ENCODE peak calls at places on chromosomes 7 and 10, in five cellular contexts. K is AG09309, R is upper lobe of right lung, Y is HFF-Myc, E is fibroblast of mammary gland. M is an unnamed sample.

GRCh38 chr10:70759769-70760168 is 25.4 kb downstream of the TBATA start:
- DNase-seq in Y (no peak), K (no peak), E (peak), R (peak), M (no peak)

GRCh38 chr10:96402417-96403305 is 43.9 kb upstream of the OPALIN start:
- DNase-seq in E (no peak), R (no peak), Y (no peak), K (no peak), M (no peak)

GRCh38 chr10:17454181-17454800 is at the start of gene ST8SIA6:
- DNase-seq in R (peak), Y (no peak), E (peak), K (no peak), M (no peak)

GRCh38 chr7:7640221-7641128 is at the start of gene UMAD1:
- DNase-seq in K (peak), R (peak), Y (peak), E (peak), M (peak)

GRCh38 chr10:42638821-42639270 is 476 bp upstream of the ZNF33B start:
- DNase-seq in E (no peak), K (no peak), R (no peak), Y (no peak), M (no peak)

GRCh38 chr7:148697950-148698396 is 730 bp upstream of the CUL1 start:
- DNase-seq in E (no peak), Y (no peak), R (no peak), K (no peak), M (no peak)

GRCh38 chr10:31358688-31359330 is 39.8 kb downstream of the ZEB1 start:
- DNase-seq in K (no peak), E (peak), R (no peak), Y (no peak), M (no peak)

GRCh38 chr10:1024103-1024502 is 1.6 kb downstream of the IDI2 start:
- DNase-seq in E (no peak), R (no peak), Y (no peak), K (no peak), M (no peak)

GRCh38 chr10:78194539-78195402 is 161.1 kb downstream of the RPS24 start:
- DNase-seq in K (no peak), Y (no peak), R (no peak), E (peak), M (no peak)
- TF ChIP-seq CTCF in K (no peak), Y (no peak), R (no peak), E (no peak), M (no peak)

GRCh38 chr10:58514102-58514472 is 1.4 kb downstream of the BICC1 start:
- DNase-seq in E (peak), K (no peak), R (no peak), Y (no peak), M (no peak)

GRCh38 chr10:58513189-58514101 is 773 bp downstream of the BICC1 start:
- DNase-seq in K (peak), E (peak), R (peak), Y (peak), M (no peak)

GRCh38 chr10:58516118-58516517 is 3.4 kb downstream of the BICC1 start:
- DNase-seq in Y (no peak), K (no peak), E (peak), R (no peak), M (peak)

GRCh38 chr10:58517071-58517470 is 4.4 kb downstream of the BICC1 start:
- DNase-seq in R (no peak), Y (no peak), K (no peak), E (no peak), M (peak)

DNA sequence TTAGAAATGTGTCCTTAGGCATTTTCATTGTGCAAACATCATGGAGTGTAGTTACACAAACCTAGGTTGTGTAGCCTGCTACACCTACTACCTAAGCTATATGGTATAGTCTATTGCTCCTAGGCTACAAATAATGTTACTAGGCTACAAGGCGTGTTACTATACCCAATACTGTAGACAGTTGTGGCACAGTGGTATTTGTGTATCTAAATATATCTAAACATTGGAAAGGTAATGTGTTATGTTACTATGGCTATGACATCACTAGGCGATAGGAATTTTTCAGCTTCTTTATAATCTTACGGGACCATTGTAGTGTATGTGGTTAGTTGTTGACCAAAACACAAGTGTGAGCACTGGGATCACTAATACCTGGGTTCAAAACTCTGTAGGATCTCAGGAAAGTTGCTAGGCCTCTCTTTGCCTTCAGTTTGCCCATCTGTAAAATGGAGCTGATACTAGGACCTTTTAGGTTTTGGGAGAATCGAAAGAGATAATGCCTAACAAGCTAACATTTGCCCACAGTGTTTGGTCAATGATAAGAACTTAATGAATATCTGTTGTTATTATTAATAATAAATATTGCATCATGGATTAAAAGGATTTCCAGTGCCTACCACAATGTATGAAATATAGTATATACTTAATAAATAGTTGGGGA is 2.8 kb downstream of the BICC1 start:
- DNase-seq in Y (no peak), K (no peak), E (no peak), R (no peak), M (no peak)
- H3K4me3 ChIP-seq in Y (peak), K (peak), E (peak), R (peak), M (peak)

GRCh38 chr10:76049581-76050290 is 618.3 kb downstream of the LRMDA start:
- DNase-seq in K (no peak), E (peak), R (no peak), Y (no peak), M (peak)

GRCh38 chr10:76050291-76050625 is 618.8 kb downstream of the LRMDA start:
- DNase-seq in E (no peak), R (no peak), Y (no peak), K (no peak), M (no peak)

GRCh38 chr10:76052798-76053473 is 621.5 kb downstream of the LRMDA start:
- DNase-seq in Y (no peak), R (no peak), K (no peak), E (no peak), M (no peak)

GRCh38 chr10:76055466-76055865 is 624.0 kb downstream of the LRMDA start:
- DNase-seq in Y (no peak), K (no peak), R (no peak), E (no peak), M (no peak)

DNA sequence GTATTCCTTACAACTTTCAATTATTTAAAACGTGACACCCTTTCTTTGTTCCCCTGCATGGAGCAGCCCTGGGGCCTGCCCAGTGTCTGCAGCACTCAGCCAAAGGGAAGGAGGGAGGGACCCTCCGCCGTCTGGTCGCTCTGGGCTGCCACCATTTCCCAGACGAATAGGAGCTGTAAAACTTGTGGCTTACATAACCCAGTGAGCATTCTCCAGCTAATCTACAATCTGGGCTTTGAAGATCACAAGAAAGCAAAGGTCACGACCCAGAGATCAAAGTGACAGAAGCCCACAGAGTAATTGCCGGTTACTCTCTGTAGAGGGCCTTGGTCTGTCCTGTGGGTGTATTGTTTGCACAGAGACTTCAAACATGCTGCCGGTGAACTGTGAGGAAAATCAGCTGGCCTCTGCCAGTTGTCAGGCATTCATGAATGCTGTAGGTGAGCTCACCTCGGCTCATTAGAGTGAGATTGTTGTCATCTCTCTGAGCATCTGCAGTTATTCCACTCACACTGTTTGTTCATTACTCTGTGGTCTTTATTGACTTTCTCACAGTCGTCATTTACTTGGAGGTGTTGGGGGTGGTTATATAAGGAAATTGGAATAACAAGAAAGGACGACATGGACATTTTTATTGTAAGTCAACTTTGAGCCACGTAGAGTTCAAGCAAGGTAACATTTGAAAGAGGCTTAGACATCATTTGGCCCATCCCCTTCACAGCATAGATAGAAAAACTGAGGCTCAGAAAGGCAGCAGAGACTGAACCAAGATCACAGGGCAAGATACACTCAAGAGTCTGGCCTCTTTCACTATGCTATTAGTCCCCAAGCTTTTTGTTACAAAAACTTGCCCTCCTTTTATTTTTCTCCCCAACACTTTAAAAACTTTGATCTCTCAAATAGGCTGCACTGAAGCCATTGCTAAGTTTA is 619.8 kb downstream of the LRMDA start:
- DNase-seq in E (no peak), Y (no peak), R (no peak), K (no peak), M (no peak)
- TF ChIP-seq CTCF in E (no peak), Y (no peak), R (no peak), K (no peak), M (no peak)

DNA sequence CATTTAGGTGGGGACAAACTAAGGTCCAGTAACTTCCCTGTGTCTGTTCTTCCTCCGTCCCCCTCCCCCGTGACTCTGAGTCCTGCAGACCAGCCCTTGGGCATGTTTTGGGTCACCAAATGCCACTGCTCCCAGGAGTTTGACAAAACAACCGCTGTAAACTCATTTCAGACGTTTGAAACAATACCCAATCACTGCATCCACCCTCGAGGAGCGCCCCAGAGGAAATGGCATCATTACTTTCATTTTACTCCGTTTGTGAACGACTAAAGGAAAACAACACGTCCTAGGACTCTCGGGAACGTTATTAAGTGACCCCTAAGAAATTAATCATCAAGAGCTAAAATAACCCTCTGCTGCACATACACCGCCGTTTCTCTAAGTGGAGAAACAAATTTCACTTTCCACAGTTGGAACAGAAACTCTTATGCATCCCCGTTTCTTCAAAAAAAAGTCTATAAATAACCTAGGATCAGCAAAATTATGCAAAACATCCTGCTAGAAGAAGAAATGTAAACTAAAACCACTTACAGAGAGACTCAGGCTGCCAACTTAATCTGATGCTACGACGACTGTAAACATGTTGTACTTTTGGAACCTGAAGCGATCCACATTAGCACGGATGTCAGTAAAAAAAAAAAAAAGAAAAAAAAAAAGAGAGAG is 109.9 kb upstream of the EFCAB10 start:
- DNase-seq in R (no peak), E (peak), K (no peak), Y (no peak), M (no peak)
- H3K4me3 ChIP-seq in R (peak), E (peak), K (peak), Y (peak), M (peak)

GRCh38 chr10:72243822-72244437 is 27.9 kb upstream of the ASCC1 start:
- DNase-seq in R (no peak), K (peak), Y (peak), E (peak), M (peak)
- TF ChIP-seq CTCF in R (peak), K (peak), Y (peak), E (peak), M (peak)

GRCh38 chr7:353746-354325 is 63.9 kb downstream of the FOXL3 start:
- DNase-seq in E (no peak), Y (no peak), R (no peak), K (no peak), M (no peak)
- H3K4me3 ChIP-seq in E (no peak), Y (no peak), R (no peak), K (no peak), M (no peak)

DNA sequence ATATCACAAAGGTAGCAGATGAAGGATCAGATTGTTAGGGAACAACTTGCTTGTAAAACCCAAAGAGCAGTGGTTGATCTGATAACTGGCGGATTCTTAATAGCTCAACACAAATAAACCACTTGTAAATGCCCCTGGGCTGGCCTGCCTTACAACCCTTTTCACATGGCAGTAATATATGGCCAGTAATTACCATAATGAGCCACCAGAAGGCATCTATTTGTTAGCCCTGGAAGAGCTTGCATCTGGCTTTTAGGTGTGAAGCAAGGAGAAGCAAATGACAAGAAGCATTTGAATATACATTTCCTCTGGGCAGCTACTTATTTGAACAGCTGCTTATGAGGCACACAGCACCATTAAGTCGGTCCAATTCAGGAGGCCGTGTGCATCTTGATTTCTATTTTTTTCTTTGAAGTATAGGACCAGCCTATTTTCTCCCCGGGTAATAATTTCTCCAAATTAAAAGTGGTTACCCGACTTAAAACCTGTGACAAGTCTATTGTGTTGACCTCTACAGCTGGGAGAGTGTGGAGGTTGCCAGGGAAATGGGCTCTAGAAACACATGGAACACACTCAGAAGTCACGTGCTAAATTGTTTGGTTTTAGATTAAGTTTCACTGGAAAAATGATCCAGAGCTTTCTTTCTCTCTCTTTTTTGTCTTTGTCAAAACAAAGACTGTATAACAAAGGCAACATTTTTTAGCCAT is 113.4 kb downstream of the SEM1 start:
- DNase-seq in Y (peak), E (peak), K (no peak), R (no peak), M (no peak)
- TF ChIP-seq CTCF in Y (no peak), E (peak), K (peak), R (no peak), M (peak)

DNA sequence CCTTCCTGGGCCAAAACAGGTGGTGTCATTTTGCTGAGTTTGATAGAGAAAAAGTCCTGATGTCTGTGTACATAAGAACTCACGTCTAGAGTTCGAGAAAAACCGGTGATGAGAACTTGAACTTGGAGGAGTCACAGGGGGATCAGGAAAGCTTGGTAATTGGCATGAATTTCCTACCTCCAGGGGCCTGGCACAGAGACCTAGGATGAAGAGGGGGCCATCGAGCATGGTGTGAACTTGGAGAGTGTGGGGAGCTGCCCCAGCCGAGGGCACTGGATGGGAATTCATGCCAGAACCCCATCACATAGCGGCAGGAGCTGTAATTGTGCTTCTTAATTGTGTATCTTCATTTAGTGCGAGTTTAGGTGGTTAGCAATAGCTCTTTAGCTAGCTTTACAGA is 82.2 kb downstream of the CUX1 start:
- DNase-seq in K (no peak), E (no peak), Y (no peak), R (no peak), M (no peak)
- H3K4me3 ChIP-seq in K (no peak), E (no peak), Y (no peak), R (peak), M (peak)

DNA sequence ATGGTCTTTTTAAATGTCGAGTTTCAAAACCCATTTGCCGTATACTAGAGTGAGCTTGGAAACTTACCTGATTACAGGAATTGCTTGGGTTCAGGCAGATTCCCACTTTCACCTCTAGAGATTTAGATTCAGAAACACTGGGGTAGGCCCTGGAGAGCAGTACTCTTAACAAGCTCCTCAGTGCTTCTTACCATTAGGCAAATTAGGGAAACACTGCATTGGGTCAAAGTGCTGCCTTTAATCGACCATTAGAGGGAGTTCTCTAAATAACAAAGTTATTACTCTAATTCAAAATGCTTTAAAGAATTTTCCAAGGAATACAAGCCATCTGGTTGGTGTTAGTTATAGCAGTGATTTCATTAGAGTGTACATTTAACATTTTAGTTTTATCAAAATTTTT is 324.6 kb downstream of the GFRA1 start:
- DNase-seq in Y (no peak), R (no peak), K (no peak), E (peak), M (no peak)
- TF ChIP-seq CTCF in Y (peak), R (peak), K (peak), E (peak), M (peak)

DNA sequence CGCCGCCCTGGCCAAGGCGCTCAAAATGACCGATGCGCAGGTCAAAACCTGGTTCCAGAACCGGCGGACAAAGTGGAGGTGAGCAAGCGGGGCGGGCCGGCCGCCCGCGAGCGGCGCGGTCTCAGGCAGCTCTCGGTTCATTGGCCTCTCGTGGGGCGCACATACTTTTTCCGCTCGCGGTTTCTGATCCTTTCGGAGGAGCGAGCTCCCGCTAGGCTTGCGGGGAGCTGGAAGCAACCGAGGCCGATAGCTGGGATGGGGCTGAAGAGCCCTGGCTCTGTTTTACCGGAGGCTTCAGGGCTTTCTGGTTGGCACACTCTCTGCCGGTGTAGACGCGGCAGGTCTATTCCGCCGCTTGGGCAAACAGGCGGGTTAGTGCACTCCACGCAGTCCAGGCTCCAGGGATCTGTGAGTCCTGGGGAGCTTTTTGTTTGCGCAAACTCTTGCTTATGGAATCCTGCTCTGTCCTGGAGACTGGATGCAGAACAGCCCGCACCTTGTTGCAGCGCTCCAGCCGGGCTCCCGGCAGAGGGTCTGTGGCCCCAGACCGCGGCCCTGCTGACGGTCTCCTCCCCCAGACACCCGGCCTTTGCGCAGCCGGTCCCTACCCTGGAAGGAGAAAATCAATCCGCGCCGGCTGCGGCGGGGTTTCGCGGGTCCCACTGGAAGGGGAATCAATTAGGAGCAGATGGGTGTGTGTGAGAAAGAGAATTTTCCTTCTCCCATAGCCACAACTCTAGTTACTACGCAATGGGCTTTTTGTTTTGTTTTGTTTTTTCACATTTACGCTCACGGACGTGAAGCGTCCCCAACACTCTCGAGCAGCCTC is 3.4 kb downstream of the TLX1 start:
- DNase-seq in E (no peak), R (no peak), K (no peak), Y (no peak), M (no peak)
- H3K4me3 ChIP-seq in E (no peak), R (peak), K (no peak), Y (no peak), M (no peak)